ENCODE peak calls at places on chromosome 4, in ten cellular contexts. U, Q, H, O, G, D, K, I, S and B are unnamed samples.
A peak's percentile ranks its signal among the peaks of the same experiment; 100 is the strongest.

GRCh38 chr4:132001542-132001941 is 1147.6 kb upstream of the PCDH10 start:
- DNase-seq in U (no peak), Q (no peak), H (no peak), O (no peak), G (no peak), D (peak; percentile 75), K (no peak), I (no peak), S (no peak), B (peak; percentile 4)

GRCh38 chr4:173703076-173703475 is 173.0 kb upstream of the HAND2 start:
- DNase-seq in U (no peak), Q (no peak), H (no peak), O (no peak), G (no peak), D (no peak), K (no peak), I (no peak), S (no peak), B (no peak)

GRCh38 chr4:118381902-118382301 is 29.1 kb upstream of the PRSS12 start:
- DNase-seq in U (no peak), Q (no peak), H (no peak), O (no peak), G (no peak), D (peak; percentile 17), K (no peak), I (no peak), S (no peak), B (no peak)

GRCh38 chr4:113665036-113665435 is 96.5 kb downstream of the CAMK2D start:
- DNase-seq in U (no peak), Q (no peak), H (no peak), O (no peak), G (no peak), D (no peak), K (no peak), I (no peak), S (no peak), B (no peak)

GRCh38 chr4:149999485-150000074 is 78.7 kb upstream of the DCLK2 start:
- DNase-seq in U (no peak), Q (no peak), H (no peak), O (no peak), G (no peak), D (peak; percentile 87), K (no peak), I (peak; percentile 57), S (peak; percentile 26), B (no peak)

GRCh38 chr4:8334786-8335460 is 65.4 kb downstream of the HTRA3 start:
- DNase-seq in U (no peak), Q (no peak), H (no peak), O (no peak), G (no peak), D (no peak), K (no peak), I (no peak), S (no peak), B (no peak)

GRCh38 chr4:125283702-125284279 is 31.0 kb upstream of the FAT4 start:
- DNase-seq in U (no peak), Q (no peak), H (no peak), O (no peak), G (no peak), D (peak; percentile 51), K (no peak), I (no peak), S (no peak), B (no peak)

GRCh38 chr4:161252520-161253141 is 911.2 kb downstream of the FSTL5 start:
- DNase-seq in U (no peak), Q (no peak), H (no peak), O (no peak), G (no peak), D (peak; percentile 0), K (no peak), I (peak; percentile 20), S (no peak), B (no peak)

GRCh38 chr4:105715692-105716278 is 7.2 kb downstream of the GSTCD start:
- DNase-seq in U (no peak), Q (no peak), H (no peak), O (no peak), G (no peak), D (peak; percentile 45), K (no peak), I (no peak), S (no peak), B (no peak)

GRCh38 chr4:84726356-84726755 is 143.4 kb downstream of the CDS1 start:
- DNase-seq in U (no peak), Q (no peak), H (no peak), O (no peak), G (no peak), D (peak; percentile 8), K (no peak), I (no peak), S (no peak), B (peak; percentile 12)
- H3K36me3 ChIP-seq in U (no peaks in the 10 kb centered on the region), Q (peaks cover 13% of the 10 kb centered on the region), H (no peaks in the 10 kb centered on the region), O (peaks cover 41% of the 10 kb centered on the region), G (peaks cover 38% of the 10 kb centered on the region), D (peaks cover 6% of the 10 kb centered on the region), K (peaks cover 2% of the 10 kb centered on the region), I (peaks cover 16% of the 10 kb centered on the region), S (peaks cover 19% of the 10 kb centered on the region), B (no peaks in the 10 kb centered on the region)

GRCh38 chr4:16513876-16514275 is 287.6 kb upstream of the TAPT1 start:
- DNase-seq in U (no peak), Q (no peak), H (no peak), O (no peak), G (no peak), D (peak; percentile 60), K (no peak), I (no peak), S (no peak), B (no peak)

GRCh38 chr4:16521156-16521915 is 295.1 kb upstream of the TAPT1 start:
- DNase-seq in U (no peak), Q (no peak), H (no peak), O (no peak), G (no peak), D (no peak), K (no peak), I (peak; percentile 28), S (no peak), B (no peak)

GRCh38 chr4:16516796-16517413 is 290.6 kb upstream of the TAPT1 start:
- DNase-seq in U (no peak), Q (no peak), H (peak; percentile 6), O (no peak), G (peak; percentile 28), D (peak; percentile 85), K (no peak), I (peak; percentile 86), S (peak; percentile 41), B (no peak)
- TF ChIP-seq CTCF in U (no peak), Q (no peak), H (peak; percentile 28), O (peak; percentile 48), G (no peak), D (peak; percentile 75), K (peak; percentile 15), I (peak; percentile 76), S (no peak), B (peak; percentile 67)

GRCh38 chr4:159395693-159396092 is 292.8 kb downstream of the RAPGEF2 start:
- DNase-seq in U (no peak), Q (no peak), H (no peak), O (no peak), G (no peak), D (peak; percentile 54), K (no peak), I (no peak), S (no peak), B (no peak)

GRCh38 chr4:159396151-159396550 is 293.3 kb downstream of the RAPGEF2 start:
- DNase-seq in U (no peak), Q (no peak), H (no peak), O (no peak), G (no peak), D (no peak), K (no peak), I (no peak), S (no peak), B (no peak)

GRCh38 chr4:159398236-159398638 is 295.4 kb downstream of the RAPGEF2 start:
- DNase-seq in U (no peak), Q (no peak), H (no peak), O (no peak), G (no peak), D (peak; percentile 63), K (no peak), I (no peak), S (peak; percentile 50), B (no peak)

GRCh38 chr4:159401791-159402380 is 299.0 kb downstream of the RAPGEF2 start:
- DNase-seq in U (no peak), Q (no peak), H (no peak), O (no peak), G (no peak), D (peak; percentile 98), K (no peak), I (no peak), S (no peak), B (peak; percentile 85)

GRCh38 chr4:159400782-159401712 is 298.2 kb downstream of the RAPGEF2 start:
- DNase-seq in U (no peak), Q (no peak), H (no peak), O (no peak), G (no peak), D (peak; percentile 70), K (no peak), I (no peak), S (peak; percentile 13), B (no peak)
- H3K4me3 ChIP-seq in U (no peak overlapping the region), Q (peak overlapping the region; percentile 27), H (no peak overlapping the region), O (peak overlapping the region; percentile 49), G (peak overlapping the region; percentile 11), D (no peak overlapping the region), K (peak overlapping the region; percentile 61), I (no peak overlapping the region), S (no peak overlapping the region), B (no peak overlapping the region)

DNA sequence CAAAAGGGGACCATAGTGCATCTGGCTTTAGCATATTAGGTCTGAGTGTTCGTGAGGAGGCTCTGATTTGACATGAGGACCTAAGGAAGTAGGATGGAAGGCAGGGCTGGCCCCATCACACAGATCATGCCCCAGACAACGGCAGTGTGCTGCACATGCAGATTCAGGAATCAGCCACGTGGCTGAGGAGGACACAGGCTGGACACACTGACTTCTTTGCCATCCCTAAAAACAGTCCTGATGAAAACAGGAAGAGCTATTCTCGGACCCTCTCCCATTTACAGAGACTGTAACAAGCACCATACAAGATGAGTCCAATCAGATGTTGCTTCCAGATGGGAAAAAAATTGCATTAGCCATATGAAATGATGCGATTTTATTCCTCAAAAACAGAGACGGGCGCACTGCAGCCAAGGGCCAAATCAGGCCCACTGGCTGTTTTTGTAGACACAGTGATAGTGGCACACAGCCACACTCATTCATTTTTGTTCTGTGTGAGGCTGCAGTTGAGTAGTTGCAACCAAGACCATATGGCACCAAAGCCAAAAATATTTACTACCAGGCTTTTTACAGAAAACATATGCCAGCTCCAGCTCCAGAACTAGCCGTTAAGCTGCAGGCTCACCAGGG is 41.0 kb downstream of the ACSL1 start:
- DNase-seq in U (no peak), Q (no peak), H (no peak), O (no peak), G (no peak), D (no peak), K (no peak), I (peak; percentile 32), S (no peak), B (no peak)
- H3K36me3 ChIP-seq in U (no peaks in the 10 kb centered on the region), Q (peaks cover 29% of the 10 kb centered on the region), H (no peaks in the 10 kb centered on the region), O (peaks cover 89% of the 10 kb centered on the region), G (peaks cover 74% of the 10 kb centered on the region), D (peaks cover 10% of the 10 kb centered on the region), K (peaks cover 19% of the 10 kb centered on the region), I (no peaks in the 10 kb centered on the region), S (peaks cover 43% of the 10 kb centered on the region), B (peaks cover 7% of the 10 kb centered on the region)